ENCODE peak calls at places on chromosome 7, in ten cellular contexts. E, Y, I, Z, M, H, P, X, V and U are unnamed samples. For H3K4me1, the result is how much of the 10 kb centered on the place peaks cover.

GRCh38 chr7:121411597-121411979 is 15.5 kb upstream of the FAM3C start:
- DNase-seq in E (no peak), Y (no peak), I (no peak), Z (no peak), M (no peak), H (no peak), P (no peak), X (no peak), V (no peak), U (no peak)

GRCh38 chr7:30074422-30075030 is 46.3 kb downstream of the PLEKHA8 start:
- DNase-seq in E (no peak), Y (peak), I (no peak), Z (no peak), M (peak), H (peak), P (peak), X (peak), V (no peak), U (no peak)

GRCh38 chr7:101163281-101164070 is 1.9 kb downstream of the VGF start:
- DNase-seq in E (no peak), Y (no peak), I (no peak), Z (no peak), M (peak), H (no peak), P (no peak), X (no peak), V (peak), U (peak)

GRCh38 chr7:45088821-45089313 is at the start of gene NACAD:
- DNase-seq in E (peak), Y (no peak), I (peak), Z (peak), M (no peak), H (peak), P (no peak), X (peak), V (peak), U (peak)

GRCh38 chr7:44242091-44242490 is 41.3 kb downstream of the YKT6 start:
- DNase-seq in E (no peak), Y (no peak), I (no peak), Z (no peak), M (no peak), H (no peak), P (no peak), X (no peak), V (no peak), U (no peak)

GRCh38 chr7:26397786-26398435 is 106.2 kb downstream of the SNX10 start:
- DNase-seq in E (peak), Y (peak), I (peak), Z (no peak), M (peak), H (no peak), P (peak), X (no peak), V (peak), U (peak)

GRCh38 chr7:78296036-78296435 is 497.5 kb downstream of the PHTF2 start:
- DNase-seq in E (no peak), Y (no peak), I (no peak), Z (no peak), M (no peak), H (peak), P (no peak), X (no peak), V (no peak), U (no peak)

GRCh38 chr7:69002416-69002815 is 595.9 kb upstream of the AUTS2 start:
- DNase-seq in E (no peak), Y (no peak), I (no peak), Z (no peak), M (peak), H (peak), P (no peak), X (peak), V (no peak), U (no peak)

GRCh38 chr7:100884741-100885439 is 4.6 kb downstream of the UFSP1 start:
- DNase-seq in E (no peak), Y (no peak), I (no peak), Z (no peak), M (no peak), H (no peak), P (no peak), X (no peak), V (no peak), U (no peak)

GRCh38 chr7:47403341-47403866 is 178.5 kb downstream of the TNS3 start:
- DNase-seq in E (no peak), Y (no peak), I (no peak), Z (peak), M (no peak), H (peak), P (no peak), X (peak), V (no peak), U (no peak)

GRCh38 chr7:37445800-37446199 is 2.9 kb downstream of the ELMO1 start:
- DNase-seq in E (no peak), Y (no peak), I (no peak), Z (no peak), M (no peak), H (no peak), P (no peak), X (no peak), V (no peak), U (no peak)

GRCh38 chr7:130758429-130759056 is 24.5 kb upstream of the KLF14 start:
- DNase-seq in E (no peak), Y (peak), I (no peak), Z (no peak), M (peak), H (peak), P (peak), X (peak), V (no peak), U (no peak)

GRCh38 chr7:15620491-15621185 is 58.8 kb upstream of the AGMO start:
- DNase-seq in E (no peak), Y (no peak), I (no peak), Z (no peak), M (no peak), H (no peak), P (no peak), X (no peak), V (no peak), U (no peak)

GRCh38 chr7:84258628-84259027 is 64.0 kb upstream of the SEMA3A start:
- DNase-seq in E (no peak), Y (no peak), I (no peak), Z (no peak), M (no peak), H (peak), P (no peak), X (peak), V (no peak), U (no peak)

GRCh38 chr7:36161996-36162395 is 8.9 kb downstream of the EEPD1 start:
- DNase-seq in E (no peak), Y (no peak), I (no peak), Z (no peak), M (peak), H (peak), P (no peak), X (peak), V (no peak), U (no peak)

GRCh38 chr7:151537818-151538561 is 18.3 kb upstream of the RHEB start:
- DNase-seq in E (no peak), Y (no peak), I (peak), Z (no peak), M (no peak), H (peak), P (no peak), X (no peak), V (no peak), U (no peak)

GRCh38 chr7:96311967-96312366 is 9.9 kb downstream of the SLC25A13 start:
- DNase-seq in E (peak), Y (no peak), I (peak), Z (peak), M (no peak), H (peak), P (no peak), X (no peak), V (peak), U (no peak)

GRCh38 chr7:519974-520458 is 370 bp upstream of the PDGFA start:
- DNase-seq in E (peak), Y (no peak), I (peak), Z (peak), M (peak), H (peak), P (no peak), X (peak), V (peak), U (no peak)

GRCh38 chr7:129480674-129481363 is 21.5 kb upstream of the SMKR1 start:
- DNase-seq in E (no peak), Y (peak), I (no peak), Z (no peak), M (no peak), H (no peak), P (no peak), X (no peak), V (no peak), U (no peak)

GRCh38 chr7:101342892-101343291 is 19.8 kb upstream of the COL26A1 start:
- DNase-seq in E (no peak), Y (no peak), I (no peak), Z (no peak), M (no peak), H (no peak), P (no peak), X (no peak), V (no peak), U (no peak)

GRCh38 chr7:21585070-21585724 is 42.4 kb downstream of the DNAH11 start:
- DNase-seq in E (no peak), Y (no peak), I (no peak), Z (no peak), M (no peak), H (no peak), P (no peak), X (no peak), V (no peak), U (no peak)

GRCh38 chr7:123673752-123674398 is 18.2 kb downstream of the LMOD2 start:
- DNase-seq in E (no peak), Y (no peak), I (no peak), Z (no peak), M (no peak), H (no peak), P (no peak), X (no peak), V (no peak), U (no peak)

GRCh38 chr7:99141756-99142726 is 1.9 kb downstream of the SMURF1 start:
- DNase-seq in E (peak), Y (no peak), I (peak), Z (peak), M (peak), H (peak), P (peak), X (peak), V (peak), U (peak)

GRCh38 chr7:80277434-80278427 is 143.1 kb downstream of the GNAI1 start:
- DNase-seq in E (no peak), Y (no peak), I (no peak), Z (no peak), M (peak), H (peak), P (no peak), X (peak), V (no peak), U (no peak)

GRCh38 chr7:1861799-1862458 is 191.9 kb downstream of the ELFN1 start:
- DNase-seq in E (no peak), Y (no peak), I (no peak), Z (no peak), M (no peak), H (no peak), P (peak), X (no peak), V (no peak), U (no peak)

DNA sequence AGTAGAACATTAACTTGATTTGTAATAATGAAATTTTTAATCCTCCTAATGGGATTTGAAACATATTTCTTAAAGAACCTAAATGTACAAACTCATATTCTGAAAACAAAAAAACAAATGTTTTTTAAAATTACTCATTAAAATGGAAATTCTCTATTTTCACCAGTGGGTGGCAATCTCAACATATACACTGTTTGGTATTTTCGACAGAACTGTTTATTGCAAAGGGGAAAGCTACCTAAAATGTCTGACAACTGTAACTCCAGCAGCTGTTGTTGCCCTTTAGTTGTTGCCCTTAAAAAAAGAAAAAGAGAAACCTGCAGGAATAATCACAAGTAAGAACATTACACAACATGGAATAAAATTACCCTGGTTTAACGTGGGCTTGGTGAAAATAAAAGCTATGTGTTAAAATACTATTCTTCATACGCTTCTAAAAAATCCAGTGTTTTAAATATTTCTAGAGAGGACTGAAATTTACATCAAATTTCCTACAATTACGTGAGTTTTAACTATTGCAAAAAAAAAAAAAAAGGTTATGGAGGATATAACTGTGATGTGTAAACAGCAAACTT is 54.5 kb downstream of the COL1A2 start:
- DNase-seq in E (no peak), Y (peak), I (no peak), Z (no peak), M (peak), H (peak), P (peak), X (no peak), V (no peak), U (no peak)
- TF ChIP-seq CTCF in E (peak), Y (peak), I (no peak), Z (no peak), M (peak), H (peak), P (peak), X (peak), V (peak), U (peak)

GRCh38 chr7:20188551-20188950 is 28.6 kb downstream of the MACC1 start:
- DNase-seq in E (no peak), Y (no peak), I (no peak), Z (no peak), M (no peak), H (no peak), P (no peak), X (no peak), V (no peak), U (no peak)

GRCh38 chr7:20191044-20191867 is 25.9 kb downstream of the MACC1 start:
- DNase-seq in E (no peak), Y (no peak), I (no peak), Z (no peak), M (no peak), H (no peak), P (peak), X (no peak), V (no peak), U (no peak)

GRCh38 chr7:20193242-20193777 is 23.9 kb downstream of the MACC1 start:
- DNase-seq in E (no peak), Y (peak), I (no peak), Z (no peak), M (no peak), H (peak), P (peak), X (peak), V (no peak), U (no peak)

GRCh38 chr7:20189852-20190251 is 27.3 kb downstream of the MACC1 start:
- DNase-seq in E (no peak), Y (no peak), I (no peak), Z (no peak), M (no peak), H (no peak), P (no peak), X (no peak), V (no peak), U (no peak)

GRCh38 chr7:20190588-20190987 is 26.6 kb downstream of the MACC1 start:
- DNase-seq in E (no peak), Y (no peak), I (no peak), Z (no peak), M (no peak), H (no peak), P (no peak), X (no peak), V (no peak), U (no peak)
- H3K4me1 ChIP-seq in E (under half), Y (under half), I (under half), Z (under half), M (under half), H (under half), P (half or more), X (under half), V (under half), U (under half)

DNA sequence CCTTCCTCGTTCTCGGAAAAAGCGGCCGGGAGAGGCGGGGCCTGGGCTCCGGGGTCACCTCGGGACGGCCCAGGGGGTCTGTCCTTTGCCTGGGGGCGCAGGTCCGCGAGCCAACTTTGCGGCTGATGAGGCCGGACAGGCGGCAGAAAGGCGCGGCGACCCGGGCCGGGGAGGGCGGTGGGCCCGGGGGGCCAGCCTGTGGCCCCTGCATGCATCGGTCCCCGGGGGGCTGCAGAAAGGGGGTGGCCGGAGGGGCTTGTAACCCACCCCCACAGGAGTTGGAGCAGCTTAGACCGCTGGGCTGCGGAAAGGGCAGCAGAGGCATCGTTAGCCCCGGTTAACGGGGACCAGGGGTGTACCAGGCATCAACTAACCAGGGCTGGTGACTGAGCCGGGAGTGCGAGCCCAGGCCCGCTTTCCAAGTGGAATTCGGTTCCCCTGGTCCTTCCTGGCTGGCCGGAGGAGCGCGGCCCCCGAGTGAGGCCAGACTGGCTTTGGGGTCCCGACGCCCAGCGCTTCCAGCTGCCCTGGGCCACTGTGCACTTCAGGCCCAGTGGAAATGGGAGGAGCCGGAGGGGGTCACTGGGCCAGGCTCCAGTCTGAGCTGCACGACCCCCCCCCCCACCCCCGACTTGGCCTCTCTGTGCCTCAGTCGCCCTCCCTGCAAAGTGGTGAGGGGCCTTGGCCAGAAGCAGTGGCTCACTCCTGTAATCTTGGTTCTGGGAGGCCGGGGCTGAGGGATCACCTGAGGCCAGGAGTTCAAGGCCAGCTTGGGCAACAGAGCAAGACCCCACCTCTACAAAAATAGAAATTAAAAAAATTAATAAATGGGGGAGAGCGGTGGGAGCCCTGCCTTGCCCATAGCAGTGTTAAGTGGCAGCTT is 919 bp downstream of the SLC29A4 start:
- DNase-seq in E (no peak), Y (no peak), I (peak), Z (no peak), M (peak), H (no peak), P (no peak), X (no peak), V (no peak), U (peak)
- H3K4me3 ChIP-seq in E (peak), Y (no peak), I (peak), Z (peak), M (peak), H (peak), P (no peak), X (no peak), V (peak), U (peak)

DNA sequence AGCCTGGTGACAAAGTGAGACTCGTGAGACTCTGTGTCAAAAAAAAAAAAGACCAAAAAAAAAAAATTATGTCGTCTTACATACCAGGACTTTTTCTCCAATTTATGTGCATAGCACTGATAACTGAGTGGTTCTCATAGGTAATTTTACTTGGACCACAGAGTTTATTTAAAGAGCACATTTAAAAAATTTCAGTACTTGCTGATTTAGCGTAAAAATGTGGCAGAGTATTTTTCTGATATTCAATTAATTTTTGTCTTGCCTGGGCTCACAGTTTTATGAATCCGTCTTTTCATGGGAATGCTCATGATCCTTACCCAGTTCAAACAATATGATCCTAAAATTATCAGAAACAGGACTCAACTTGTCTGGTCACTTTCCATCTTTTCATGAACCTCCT is 151.0 kb upstream of the ZNF92 start:
- DNase-seq in E (no peak), Y (no peak), I (no peak), Z (no peak), M (no peak), H (no peak), P (no peak), X (no peak), V (no peak), U (no peak)
- TF ChIP-seq CTCF in E (no peak), Y (no peak), I (no peak), Z (no peak), M (no peak), H (no peak), P (no peak), X (no peak), V (no peak), U (no peak)

GRCh38 chr7:137652721-137653120 is 194.1 kb downstream of the DGKI start:
- DNase-seq in E (no peak), Y (no peak), I (no peak), Z (no peak), M (no peak), H (peak), P (no peak), X (peak), V (no peak), U (no peak)
- H3K4me1 ChIP-seq in E (under half), Y (under half), I (under half), Z (under half), M (under half), H (under half), P (under half), X (under half), V (under half), U (under half)

GRCh38 chr7:7779888-7780287 is 61.5 kb upstream of the RPA3 start:
- DNase-seq in E (no peak), Y (no peak), I (no peak), Z (no peak), M (no peak), H (no peak), P (no peak), X (no peak), V (no peak), U (no peak)

GRCh38 chr7:7785349-7785973 is 67.1 kb upstream of the RPA3 start:
- DNase-seq in E (no peak), Y (no peak), I (no peak), Z (no peak), M (no peak), H (no peak), P (no peak), X (no peak), V (no peak), U (no peak)

GRCh38 chr7:7786595-7786994 is 68.2 kb upstream of the RPA3 start:
- DNase-seq in E (no peak), Y (no peak), I (no peak), Z (no peak), M (no peak), H (no peak), P (no peak), X (no peak), V (no peak), U (no peak)

DNA sequence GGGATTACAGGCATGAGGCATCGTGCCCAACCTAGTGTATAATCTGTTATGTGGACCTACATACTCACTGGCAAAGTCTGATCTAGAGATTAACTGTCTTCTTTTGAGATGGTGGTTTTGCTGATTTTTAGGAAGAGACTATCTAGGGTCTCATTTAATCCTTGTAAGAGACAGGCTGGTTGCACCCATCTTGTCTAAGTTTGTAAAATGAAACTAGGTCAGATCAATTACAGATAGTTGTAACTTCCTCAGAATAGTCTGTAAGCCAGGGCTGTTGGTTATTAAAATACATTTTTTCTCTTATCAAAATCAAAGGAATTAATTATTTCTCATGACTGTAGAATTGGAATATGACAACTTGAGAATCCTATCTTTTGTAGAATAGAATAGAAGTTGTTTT is 64.6 kb upstream of the RPA3 start:
- DNase-seq in E (no peak), Y (no peak), I (no peak), Z (no peak), M (no peak), H (no peak), P (no peak), X (no peak), V (no peak), U (no peak)
- H3K4me3 ChIP-seq in E (no peak), Y (no peak), I (no peak), Z (no peak), M (no peak), H (no peak), P (no peak), X (no peak), V (no peak), U (no peak)

GRCh38 chr7:148535227-148535626 is 55.3 kb upstream of the C7orf33 start:
- DNase-seq in E (no peak), Y (peak), I (no peak), Z (no peak), M (peak), H (no peak), P (peak), X (no peak), V (no peak), U (no peak)
- TF ChIP-seq CTCF in E (peak), Y (peak), I (no peak), Z (no peak), M (no peak), H (no peak), P (peak), X (no peak), V (no peak), U (no peak)

GRCh38 chr7:102892631-102893278 is 20.0 kb upstream of the LRRC17 start:
- DNase-seq in E (no peak), Y (no peak), I (no peak), Z (no peak), M (no peak), H (peak), P (no peak), X (no peak), V (no peak), U (no peak)
- H3K4me1 ChIP-seq in E (half or more), Y (under half), I (under half), Z (half or more), M (under half), H (under half), P (under half), X (under half), V (under half), U (under half)